ENCODE peak calls at places on chromosomes 5 and 9, in nine cellular contexts. R, P, Z, S, Q, F, K, X and H are unnamed samples.

GRCh38 chr9:117060963-117061362 is 353.9 kb downstream of the ASTN2 start:
- DNase-seq in R (no peak), P (no peak), Z (no peak), S (no peak), Q (no peak), F (no peak), K (no peak), X (no peak), H (no peak)

GRCh38 chr5:60521379-60522298 is 178.3 kb downstream of the DEPDC1B start:
- DNase-seq in R (no peak), P (no peak), Z (no peak), S (no peak), Q (no peak), F (peak; percentile 37), K (no peak), X (no peak), H (no peak)

GRCh38 chr9:83304686-83305085 is 233.5 kb downstream of the FRMD3 start:
- DNase-seq in R (no peak), P (peak; percentile 87), Z (no peak), S (peak; percentile 91), Q (no peak), F (peak; percentile 93), K (peak; percentile 99), X (peak; percentile 96), H (no peak)

GRCh38 chr5:10555134-10555733 is 8.6 kb upstream of the ANKRD33B start:
- DNase-seq in R (no peak), P (no peak), Z (no peak), S (no peak), Q (no peak), F (peak; percentile 82), K (peak; percentile 57), X (peak; percentile 57), H (no peak)

GRCh38 chr5:165495829-165496380 is 1990.5 kb downstream of the MAT2B start:
- DNase-seq in R (no peak), P (no peak), Z (no peak), S (no peak), Q (no peak), F (peak; percentile 39), K (peak; percentile 18), X (no peak), H (no peak)

GRCh38 chr5:118220491-118220890 is 767.9 kb downstream of the DTWD2 start:
- DNase-seq in R (no peak), P (no peak), Z (no peak), S (no peak), Q (no peak), F (peak; percentile 40), K (no peak), X (no peak), H (no peak)

GRCh38 chr9:128053560-128053959 is 13.6 kb downstream of the NAIF1 start:
- DNase-seq in R (no peak), P (peak; percentile 77), Z (no peak), S (no peak), Q (no peak), F (no peak), K (no peak), X (no peak), H (no peak)

GRCh38 chr9:82431121-82431520 is 442.5 kb downstream of the SPATA31D1 start:
- DNase-seq in R (no peak), P (no peak), Z (no peak), S (no peak), Q (no peak), F (no peak), K (no peak), X (no peak), H (no peak)

GRCh38 chr5:60163762-60164161 is 270.2 kb upstream of the PDE4D start:
- DNase-seq in R (no peak), P (no peak), Z (no peak), S (no peak), Q (no peak), F (peak; percentile 49), K (no peak), X (no peak), H (no peak)

GRCh38 chr5:68803881-68804319 is 289.9 kb upstream of the SLC30A5 start:
- DNase-seq in R (no peak), P (no peak), Z (no peak), S (no peak), Q (no peak), F (no peak), K (no peak), X (no peak), H (no peak)

GRCh38 chr9:107046692-107047091 is 183.7 kb downstream of the ZNF462 start:
- DNase-seq in R (no peak), P (no peak), Z (no peak), S (no peak), Q (no peak), F (no peak), K (no peak), X (no peak), H (no peak)

GRCh38 chr9:132575005-132575609 is 7.3 kb upstream of the BARHL1 start:
- DNase-seq in R (peak; percentile 93), P (peak; percentile 70), Z (peak; percentile 50), S (peak; percentile 46), Q (peak; percentile 65), F (peak; percentile 59), K (peak; percentile 57), X (peak; percentile 73), H (peak; percentile 34)

GRCh38 chr5:179794575-179794974 is 789 bp downstream of the LTC4S start:
- DNase-seq in R (no peak), P (no peak), Z (no peak), S (peak; percentile 33), Q (no peak), F (no peak), K (no peak), X (no peak), H (no peak)
- H3K4me3 ChIP-seq in R (no peak overlapping the region), P (no peak overlapping the region), Z (peak overlapping the region; percentile 69), S (no peak overlapping the region), Q (peak overlapping the region; percentile 50), F (no peak overlapping the region), K (peak overlapping the region; percentile 53), X (peak overlapping the region; percentile 27), H (no peak overlapping the region)

GRCh38 chr9:122125891-122126331 is 32.8 kb upstream of the TTLL11 start:
- DNase-seq in R (no peak), P (no peak), Z (no peak), S (no peak), Q (no peak), F (peak; percentile 5), K (peak; percentile 6), X (peak; percentile 19), H (no peak)
- H3K4me3 ChIP-seq in R (peak overlapping the region; percentile 44), P (no peak overlapping the region), Z (no peak overlapping the region), S (no peak overlapping the region), Q (no peak overlapping the region), F (no peak overlapping the region), K (no peak overlapping the region), X (no peak overlapping the region), H (no peak overlapping the region)

GRCh38 chr5:177311723-177312648 is at the start of gene MXD3:
- DNase-seq in R (peak; percentile 100), P (peak; percentile 98), Z (peak; percentile 79), S (peak; percentile 97), Q (peak; percentile 96), F (peak; percentile 96), K (peak; percentile 88), X (peak; percentile 95), H (peak; percentile 93)

GRCh38 chr5:177309351-177310191 is 2.1 kb downstream of the MXD3 start:
- DNase-seq in R (peak; percentile 81), P (no peak), Z (peak; percentile 73), S (no peak), Q (peak; percentile 68), F (peak; percentile 67), K (peak; percentile 65), X (peak; percentile 77), H (peak; percentile 83)

GRCh38 chr5:177310332-177310731 is 1.4 kb downstream of the MXD3 start:
- DNase-seq in R (no peak), P (no peak), Z (no peak), S (no peak), Q (no peak), F (no peak), K (no peak), X (no peak), H (no peak)

GRCh38 chr5:177311361-177311722 is 356 bp downstream of the MXD3 start:
- DNase-seq in R (no peak), P (peak; percentile 50), Z (no peak), S (peak; percentile 65), Q (no peak), F (no peak), K (no peak), X (no peak), H (no peak)

DNA sequence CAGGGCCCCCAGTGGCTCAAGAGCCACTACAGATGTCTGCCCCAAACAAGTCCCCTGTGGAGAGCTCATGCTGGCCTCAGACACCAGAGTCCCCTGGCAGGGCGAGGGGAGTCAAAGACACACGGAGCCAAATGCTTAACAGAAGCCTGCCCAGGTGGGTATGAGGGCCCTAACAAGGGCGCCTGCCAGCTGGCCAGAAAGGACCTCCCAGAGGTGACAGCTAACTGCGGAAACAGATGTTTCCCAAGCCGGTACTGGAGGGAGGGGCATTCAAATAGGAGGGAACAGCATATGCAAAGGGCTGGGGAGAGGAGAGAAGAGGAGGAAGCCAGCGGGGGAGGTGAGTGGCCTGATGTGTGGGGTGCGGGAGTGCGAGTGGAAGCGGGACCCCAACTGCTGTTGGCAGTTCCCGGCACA is 933 bp downstream of the MXD3 start:
- DNase-seq in R (peak; percentile 28), P (no peak), Z (no peak), S (no peak), Q (no peak), F (no peak), K (no peak), X (peak; percentile 32), H (peak; percentile 69)
- H3K4me3 ChIP-seq in R (peak overlapping the region; percentile 85), P (no peak overlapping the region), Z (peak overlapping the region; percentile 75), S (no peak overlapping the region), Q (no peak overlapping the region), F (peak overlapping the region; percentile 63), K (peak overlapping the region; percentile 77), X (peak overlapping the region; percentile 68), H (no peak overlapping the region)

GRCh38 chr9:38416461-38416860 is 7.8 kb downstream of the IGFBPL1 start:
- DNase-seq in R (no peak), P (no peak), Z (no peak), S (no peak), Q (no peak), F (no peak), K (no peak), X (no peak), H (no peak)

GRCh38 chr9:38417003-38417965 is 7.0 kb downstream of the IGFBPL1 start:
- DNase-seq in R (peak; percentile 70), P (no peak), Z (no peak), S (no peak), Q (no peak), F (no peak), K (no peak), X (no peak), H (peak; percentile 34)

GRCh38 chr9:38415846-38416245 is 8.4 kb downstream of the IGFBPL1 start:
- DNase-seq in R (peak; percentile 58), P (no peak), Z (no peak), S (no peak), Q (no peak), F (no peak), K (no peak), X (no peak), H (no peak)

GRCh38 chr9:38419216-38419615 is 5.0 kb downstream of the IGFBPL1 start:
- DNase-seq in R (peak; percentile 55), P (no peak), Z (no peak), S (no peak), Q (no peak), F (no peak), K (no peak), X (no peak), H (no peak)

DNA sequence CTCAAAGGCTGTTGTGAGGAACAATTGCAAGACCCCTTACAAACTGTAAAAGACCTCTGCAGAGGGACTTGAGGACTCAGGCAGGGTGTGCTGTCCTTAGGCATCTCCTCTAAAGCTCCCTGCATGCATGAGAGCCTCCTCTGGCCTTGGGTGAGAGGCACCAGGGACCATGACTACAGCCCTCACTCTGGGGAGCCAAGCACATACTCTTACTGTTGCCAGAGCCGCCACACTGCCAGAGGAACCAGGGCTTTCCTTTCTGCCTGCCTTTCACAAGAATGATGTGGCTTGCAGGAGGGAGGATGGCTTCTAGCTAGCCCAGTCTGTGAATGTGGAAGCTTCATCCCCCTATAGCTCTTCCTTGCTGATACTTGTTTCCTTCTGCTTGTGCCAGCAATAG is 5.9 kb downstream of the IGFBPL1 start:
- DNase-seq in R (no peak), P (no peak), Z (no peak), S (no peak), Q (no peak), F (no peak), K (no peak), X (no peak), H (no peak)
- H3K4me3 ChIP-seq in R (no peak overlapping the region), P (no peak overlapping the region), Z (no peak overlapping the region), S (no peak overlapping the region), Q (no peak overlapping the region), F (no peak overlapping the region), K (no peak overlapping the region), X (no peak overlapping the region), H (no peak overlapping the region)